ENCODE peak calls at places on chromosome 11, in seven cellular contexts. S, Y, V, L, N, B and A are unnamed samples.

GRCh38 chr11:7143908-7144307 is 55.1 kb downstream of the RBMXL2 start:
- DNase-seq in N (no peak), Y (no peak), L (no peak), B (peak), V (no peak), S (peak), A (no peak)

GRCh38 chr11:45158210-45158644 is 11.8 kb downstream of the PRDM11 start:
- DNase-seq in V (peak), S (no peak), B (peak), L (no peak), Y (no peak), N (no peak), A (no peak)

GRCh38 chr11:83222499-83222898 is 29.0 kb downstream of the ANKRD42 start:
- DNase-seq in L (no peak), V (no peak), B (no peak), S (peak), Y (no peak), N (no peak), A (no peak)

GRCh38 chr11:109785714-109786113 is 307.5 kb upstream of the ZC3H12C start:
- DNase-seq in B (no peak), N (no peak), V (no peak), L (no peak), Y (no peak), S (peak), A (no peak)

GRCh38 chr11:94910779-94911178 is 62.6 kb downstream of the CWC15 start:
- DNase-seq in S (peak), N (no peak), Y (no peak), L (no peak), B (no peak), V (no peak), A (no peak)

GRCh38 chr11:94895971-94896370 is 77.4 kb downstream of the CWC15 start:
- DNase-seq in S (peak), L (no peak), Y (no peak), V (no peak), B (no peak), N (peak), A (no peak)

GRCh38 chr11:61170566-61170965 is 9.3 kb upstream of the VPS37C start:
- DNase-seq in Y (no peak), N (no peak), V (no peak), L (no peak), B (no peak), S (no peak), A (no peak)

GRCh38 chr11:61742391-61742790 is 10.0 kb upstream of the MYRF start:
- DNase-seq in Y (no peak), S (no peak), V (no peak), N (no peak), B (no peak), L (peak), A (no peak)

GRCh38 chr11:85647604-85648299 is at the start of gene TMEM126A:
- DNase-seq in L (peak), B (peak), S (peak), Y (peak), N (peak), V (peak), A (peak)

GRCh38 chr11:69641681-69642548 is 959 bp downstream of the CCND1 start:
- DNase-seq in Y (no peak), B (no peak), L (no peak), V (no peak), S (peak), N (no peak), A (no peak)

GRCh38 chr11:96188625-96189006 is 154.4 kb downstream of the MAML2 start:
- DNase-seq in B (no peak), L (no peak), S (peak), V (peak), Y (no peak), N (no peak), A (no peak)

GRCh38 chr11:70099578-70100282 is 21.6 kb downstream of the ANO1 start:
- DNase-seq in Y (no peak), B (no peak), N (no peak), L (no peak), S (no peak), V (no peak), A (no peak)

GRCh38 chr11:86896486-86896885 is 58.7 kb downstream of the FZD4 start:
- DNase-seq in S (peak), V (no peak), L (no peak), Y (no peak), N (no peak), B (no peak), A (no peak)

GRCh38 chr11:112841719-112842118 is 119.5 kb upstream of the NCAM1 start:
- DNase-seq in V (no peak), Y (no peak), S (no peak), B (no peak), L (no peak), N (no peak), A (no peak)

GRCh38 chr11:30046211-30046945 is 29.5 kb upstream of the KCNA4 start:
- DNase-seq in L (no peak), B (no peak), S (no peak), Y (no peak), V (no peak), N (no peak), A (no peak)

GRCh38 chr11:116948375-116948774 is 111.0 kb upstream of the APOA1 start:
- DNase-seq in N (no peak), S (peak), V (no peak), L (no peak), Y (no peak), B (no peak), A (no peak)

GRCh38 chr11:116946414-116946813 is 109.0 kb upstream of the APOA1 start:
- DNase-seq in N (no peak), Y (no peak), L (no peak), B (no peak), V (no peak), S (peak), A (no peak)

GRCh38 chr11:116953525-116954284 is 116.3 kb upstream of the APOA1 start:
- DNase-seq in S (no peak), N (no peak), L (no peak), Y (no peak), B (no peak), V (no peak), A (no peak)

GRCh38 chr11:116951762-116952161 is 114.3 kb upstream of the APOA1 start:
- DNase-seq in N (no peak), L (no peak), S (no peak), B (no peak), V (no peak), Y (no peak), A (no peak)

GRCh38 chr11:116950210-116950609 is 112.8 kb upstream of the APOA1 start:
- DNase-seq in S (no peak), B (no peak), L (no peak), V (no peak), N (no peak), Y (no peak), A (no peak)
- TF ChIP-seq CTCF in S (no peak), B (no peak), L (no peak), V (no peak), N (no peak), Y (no peak), A (no peak)

DNA sequence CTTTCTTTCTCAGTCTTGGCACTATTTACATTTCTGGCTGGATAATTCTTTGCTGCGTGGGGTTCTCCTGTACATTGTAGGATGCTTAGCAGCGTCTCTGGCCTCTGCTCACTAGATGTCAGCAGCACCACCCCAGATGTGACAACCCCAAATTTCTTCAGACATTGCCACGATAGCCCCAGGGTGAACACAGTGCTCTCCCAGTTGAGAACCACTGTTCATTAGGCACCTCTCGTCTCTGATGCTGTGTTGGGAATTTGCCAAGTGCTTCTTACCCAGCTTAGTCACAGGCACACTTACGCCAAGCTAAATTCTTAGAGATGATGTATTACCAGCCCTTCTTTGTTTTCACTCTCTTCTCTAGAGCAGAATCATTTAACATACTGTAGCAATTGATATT is 9.4 kb downstream of the TRIM6 start:
- DNase-seq in N (no peak), B (no peak), L (no peak), V (no peak), Y (no peak), S (peak), A (no peak)
- TF ChIP-seq CTCF in N (no peak), B (no peak), L (no peak), V (no peak), Y (no peak), S (no peak), A (no peak)

DNA sequence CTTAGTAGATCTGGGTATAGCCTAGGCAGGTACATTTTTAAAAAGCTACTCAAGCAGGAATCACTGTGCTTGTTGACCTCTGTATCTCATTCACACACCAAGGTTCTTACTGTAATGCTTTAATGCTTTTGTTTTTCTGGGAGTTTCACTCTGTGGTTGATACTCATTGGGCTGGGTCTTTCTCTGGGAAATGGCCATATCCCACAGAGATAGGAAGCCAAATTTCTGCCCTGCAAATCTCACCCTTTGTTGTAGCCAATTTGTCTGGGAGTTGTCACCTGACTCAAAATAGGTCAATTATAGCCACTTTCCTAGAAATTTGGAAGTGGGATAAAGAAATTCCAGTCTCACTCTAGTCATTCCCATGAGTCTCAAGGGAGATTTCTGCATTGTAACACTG is 195.8 kb upstream of the BDNF start:
- DNase-seq in S (no peak), N (no peak), Y (no peak), V (no peak), L (no peak), B (no peak), A (no peak)
- TF ChIP-seq CTCF in S (no peak), N (no peak), Y (no peak), V (no peak), L (no peak), B (no peak), A (no peak)

GRCh38 chr11:1659478-1659877 is 29.9 kb downstream of the KRTAP5-5 start:
- DNase-seq in B (no peak), L (no peak), N (no peak), V (no peak), S (no peak), Y (no peak), A (no peak)
- TF ChIP-seq CTCF in B (no peak), L (no peak), N (no peak), V (no peak), S (no peak), Y (no peak), A (no peak)

DNA sequence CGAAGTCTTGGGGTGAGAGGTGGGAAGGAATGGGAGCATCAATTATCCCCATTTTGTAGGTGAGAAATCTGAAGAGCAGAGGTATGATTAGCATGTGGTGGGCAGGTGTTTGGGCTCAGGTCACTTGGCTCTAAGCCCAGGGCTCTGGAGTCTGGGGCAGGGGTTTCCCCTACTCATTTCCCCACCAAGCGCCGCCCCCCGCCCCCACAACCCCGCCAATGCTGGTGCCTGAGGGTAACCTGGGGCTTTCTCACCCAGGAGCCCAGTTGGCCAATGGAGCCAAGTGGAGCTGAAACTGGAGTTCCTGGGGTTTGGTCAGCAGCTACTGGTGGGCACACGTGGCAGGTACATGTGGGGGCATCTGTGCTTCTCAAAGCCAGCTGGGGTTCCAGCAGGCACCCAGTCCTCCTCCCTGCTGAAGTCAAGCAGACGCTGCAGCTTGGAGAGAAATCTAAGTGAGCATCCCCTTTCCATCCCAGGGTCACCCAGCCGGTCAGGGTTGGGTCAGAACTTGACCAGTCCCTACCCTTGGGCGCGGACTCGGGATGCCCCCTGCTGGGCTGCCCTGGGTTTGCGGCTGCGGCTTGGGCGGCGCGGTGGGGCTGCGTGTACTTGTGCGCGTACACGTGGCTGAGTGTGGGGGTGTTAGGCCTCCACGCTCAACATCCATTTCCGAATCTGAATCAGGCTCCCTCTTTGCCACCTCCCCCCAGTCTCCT is 1.6 kb upstream of the CHRM1 start:
- DNase-seq in N (no peak), B (no peak), S (peak), V (no peak), Y (no peak), L (no peak), A (no peak)
- TF ChIP-seq CTCF in N (no peak), B (peak), S (peak), V (peak), Y (no peak), L (peak), A (peak)

DNA sequence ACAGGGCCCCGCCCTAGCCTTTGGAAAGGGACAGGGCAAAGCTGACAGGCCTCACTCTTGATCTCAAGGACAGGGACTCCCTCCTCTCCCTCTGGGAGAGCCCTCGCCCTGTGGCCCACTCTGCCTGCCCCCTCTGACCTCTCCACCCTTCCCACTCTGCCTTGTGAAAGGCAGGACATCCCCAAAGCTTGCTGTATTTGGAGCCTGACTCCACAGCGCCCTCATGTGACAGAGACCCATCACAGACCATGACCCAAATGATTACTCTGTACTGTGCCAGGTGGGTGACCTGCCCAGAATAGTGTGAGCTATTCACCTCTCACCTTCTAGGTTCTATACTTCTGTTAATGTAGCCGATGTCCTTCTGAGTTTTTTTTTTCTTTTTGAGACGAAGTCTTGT is 18.8 kb downstream of the P2RY2 start:
- DNase-seq in S (peak), Y (no peak), B (peak), L (peak), N (peak), V (peak), A (no peak)
- TF ChIP-seq CTCF in S (peak), Y (peak), B (peak), L (peak), N (peak), V (peak), A (peak)

DNA sequence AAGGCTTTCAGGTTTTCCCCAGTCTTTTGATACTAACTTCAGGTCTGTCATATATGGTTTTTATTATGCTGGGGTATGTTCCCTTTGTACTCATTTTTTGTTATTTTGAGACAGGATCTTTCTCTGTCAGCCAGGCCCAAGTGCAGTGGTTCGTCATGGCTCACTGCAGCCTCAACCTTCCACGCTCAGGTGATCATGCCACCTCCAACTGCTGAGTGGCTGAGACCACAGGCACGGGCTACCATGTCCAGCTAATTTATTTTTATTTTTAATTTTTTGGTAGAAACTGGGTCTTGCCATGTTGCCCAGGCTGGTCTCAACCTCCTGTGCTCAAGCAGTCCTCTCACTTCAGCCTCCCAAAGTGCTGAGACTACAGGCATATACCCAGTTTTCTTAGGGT is 50.6 kb upstream of the PDGFD start:
- DNase-seq in S (no peak), N (no peak), Y (no peak), B (no peak), L (no peak), V (no peak), A (no peak)
- TF ChIP-seq CTCF in S (no peak), N (no peak), Y (no peak), B (no peak), L (no peak), V (no peak), A (no peak)